ENCODE peak calls at places on chromosomes 16 and 17, in ten cellular contexts. C, F, E, T, B, L, V, D, P and S are unnamed samples.

GRCh38 chr17:48998557-48999440 is 1.6 kb downstream of the IGF2BP1 start:
- DNase-seq in T (peak), C (no peak), F (peak), L (no peak), B (no peak), E (no peak), P (no peak), V (no peak), D (no peak), S (no peak)

GRCh38 chr16:85017151-85017550 is 5.8 kb upstream of the ZDHHC7 start:
- DNase-seq in F (peak), E (no peak), P (no peak), B (no peak), D (no peak), T (no peak), L (no peak), V (peak), C (no peak), S (no peak)

GRCh38 chr17:18033442-18034099 is 5.4 kb downstream of the ATPAF2 start:
- DNase-seq in E (peak), V (peak), L (peak), D (peak), T (peak), F (peak), P (peak), C (no peak), B (peak), S (peak)

GRCh38 chr17:52524238-52524637 is 365.7 kb upstream of the CA10 start:
- DNase-seq in V (no peak), F (no peak), T (no peak), L (no peak), P (no peak), C (no peak), E (no peak), D (no peak), B (no peak), S (no peak)

GRCh38 chr17:31391496-31391949 is at the start of gene RAB11FIP4:
- DNase-seq in E (no peak), P (peak), V (peak), C (no peak), D (no peak), T (peak), F (peak), L (no peak), B (no peak), S (peak)

GRCh38 chr16:57071840-57072541 is 20.4 kb upstream of the CPNE2 start:
- DNase-seq in L (no peak), T (peak), F (peak), D (no peak), B (no peak), E (no peak), C (no peak), V (peak), P (no peak), S (no peak)

GRCh38 chr17:16478693-16479092 is 13.3 kb downstream of the LRRC75A start:
- DNase-seq in E (no peak), F (no peak), B (no peak), P (no peak), T (no peak), V (peak), C (no peak), D (no peak), L (no peak), S (no peak)

GRCh38 chr17:7060165-7060890 is 16.4 kb upstream of the SLC16A11 start:
- DNase-seq in V (peak), C (no peak), E (no peak), D (no peak), P (peak), B (no peak), F (peak), T (peak), L (no peak), S (no peak)

GRCh38 chr16:4373909-4374742 is 2.5 kb downstream of the VASN start:
- DNase-seq in D (no peak), C (peak), E (peak), B (no peak), L (peak), V (peak), F (peak), T (peak), P (peak), S (peak)

GRCh38 chr17:80969674-80970043 is 22.0 kb upstream of the CHMP6 start:
- DNase-seq in D (no peak), T (no peak), E (no peak), P (no peak), B (no peak), F (no peak), C (no peak), V (no peak), L (no peak), S (no peak)

GRCh38 chr16:22300427-22301071 is 3.3 kb downstream of the POLR3E start:
- DNase-seq in V (peak), B (no peak), E (peak), F (peak), T (peak), D (peak), L (peak), P (peak), C (no peak), S (peak)

GRCh38 chr17:9693755-9694154 is 48.4 kb downstream of the USP43 start:
- DNase-seq in F (no peak), B (no peak), L (no peak), C (no peak), V (no peak), D (no peak), E (no peak), P (no peak), T (no peak), S (no peak)

GRCh38 chr17:17669851-17670232 is 11.4 kb upstream of the RAI1 start:
- DNase-seq in T (no peak), L (no peak), F (no peak), V (peak), C (no peak), P (no peak), D (no peak), B (no peak), E (no peak), S (no peak)

GRCh38 chr16:14527411-14528044 is 102.5 kb downstream of the PARN start:
- DNase-seq in E (no peak), C (peak), L (peak), D (no peak), F (peak), T (peak), B (no peak), P (no peak), V (peak), S (no peak)

GRCh38 chr17:57142925-57143324 is 57.9 kb downstream of the AKAP1 start:
- DNase-seq in V (no peak), L (no peak), T (peak), B (no peak), C (no peak), D (no peak), F (peak), E (peak), P (no peak), S (peak)

GRCh38 chr16:65763640-65764305 is 602.7 kb upstream of the CDH5 start:
- DNase-seq in V (no peak), D (no peak), E (no peak), L (no peak), B (no peak), F (no peak), P (no peak), C (no peak), T (no peak), S (no peak)

GRCh38 chr16:69443809-69444611 is 19.6 kb downstream of the CYB5B start:
- DNase-seq in T (peak), E (no peak), B (no peak), V (no peak), F (no peak), D (peak), P (no peak), C (no peak), L (no peak), S (peak)

GRCh38 chr17:68693896-68694295 is 92.7 kb upstream of the FAM20A start:
- DNase-seq in B (no peak), L (no peak), E (no peak), P (no peak), T (no peak), V (no peak), F (no peak), D (no peak), C (no peak), S (no peak)

GRCh38 chr17:41920580-41920955 is 1.8 kb upstream of the ACLY start:
- DNase-seq in L (no peak), E (no peak), F (no peak), B (no peak), V (no peak), P (no peak), C (no peak), D (no peak), T (no peak), S (no peak)

GRCh38 chr16:22123146-22123545 is 30.8 kb downstream of the VWA3A start:
- DNase-seq in L (no peak), E (no peak), V (no peak), F (no peak), P (no peak), C (no peak), D (no peak), B (no peak), T (no peak), S (no peak)

GRCh38 chr17:55117063-55117611 is 147.6 kb upstream of the HLF start:
- DNase-seq in T (no peak), L (no peak), E (no peak), F (no peak), D (no peak), B (no peak), V (no peak), P (no peak), C (no peak), S (no peak)

GRCh38 chr17:41103896-41104295 is 1.3 kb upstream of the KRTAP4-9 start:
- DNase-seq in C (no peak), L (no peak), T (peak), V (no peak), D (no peak), B (no peak), E (no peak), P (no peak), F (peak), S (no peak)

GRCh38 chr17:44820631-44821196 is 9.4 kb downstream of the GJC1 start:
- DNase-seq in B (no peak), E (no peak), F (peak), V (peak), D (no peak), C (no peak), P (no peak), T (peak), L (peak), S (no peak)

GRCh38 chr17:38658741-38659345 is 15.9 kb downstream of the EPOP start:
- DNase-seq in P (no peak), T (no peak), C (no peak), F (no peak), E (no peak), V (peak), L (no peak), B (no peak), D (no peak), S (peak)

GRCh38 chr17:7137182-7137943 is 22.7 kb upstream of the ASGR2 start:
- DNase-seq in P (no peak), V (peak), F (no peak), D (no peak), T (no peak), E (no peak), C (no peak), B (no peak), L (no peak), S (peak)

GRCh38 chr17:58204796-58205195 is 12.3 kb downstream of the EPX start:
- DNase-seq in F (peak), B (no peak), D (no peak), P (no peak), T (no peak), C (no peak), L (no peak), E (no peak), V (no peak), S (no peak)

GRCh38 chr16:927406-927805 is 43.4 kb downstream of the LMF1 start:
- DNase-seq in V (no peak), L (no peak), B (no peak), P (no peak), F (no peak), D (no peak), T (no peak), C (no peak), E (no peak), S (no peak)

GRCh38 chr17:82836823-82837357 is 2.9 kb downstream of the ZNF750 start:
- DNase-seq in V (no peak), P (no peak), C (no peak), L (no peak), F (no peak), E (no peak), B (no peak), D (no peak), T (no peak), S (no peak)

DNA sequence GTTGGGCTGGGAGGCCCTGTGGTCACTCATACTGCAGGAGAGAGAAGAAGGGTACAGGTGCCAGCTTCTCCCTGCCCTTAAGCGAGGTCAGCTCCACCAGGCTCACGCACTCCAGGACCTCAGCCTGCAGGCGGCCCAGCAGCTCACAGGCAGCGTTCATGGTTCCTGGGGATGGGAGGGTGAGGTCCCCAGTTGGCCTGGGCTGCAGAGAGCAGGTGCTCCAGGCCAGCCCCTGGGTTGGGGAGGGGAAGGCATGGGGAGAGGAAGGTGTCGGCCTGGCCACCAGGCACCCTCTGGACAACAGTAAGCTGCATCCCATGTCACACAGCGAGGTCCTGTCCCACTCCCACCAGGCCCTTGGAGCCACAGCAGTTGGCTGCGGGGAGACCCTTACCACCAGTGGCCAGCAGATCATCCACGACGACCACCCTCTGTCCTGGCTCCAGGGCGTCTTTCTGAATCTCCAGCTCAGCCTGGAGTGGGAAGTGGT is 2.0 kb downstream of the APRT start:
- DNase-seq in P (no peak), B (no peak), C (no peak), L (no peak), D (no peak), E (no peak), T (no peak), V (peak), F (no peak), S (no peak)
- H3K27ac ChIP-seq in P (peak), B (peak), C (peak), L (no peak), D (peak), E (no peak), T (no peak), V (no peak), F (peak), S (no peak)

DNA sequence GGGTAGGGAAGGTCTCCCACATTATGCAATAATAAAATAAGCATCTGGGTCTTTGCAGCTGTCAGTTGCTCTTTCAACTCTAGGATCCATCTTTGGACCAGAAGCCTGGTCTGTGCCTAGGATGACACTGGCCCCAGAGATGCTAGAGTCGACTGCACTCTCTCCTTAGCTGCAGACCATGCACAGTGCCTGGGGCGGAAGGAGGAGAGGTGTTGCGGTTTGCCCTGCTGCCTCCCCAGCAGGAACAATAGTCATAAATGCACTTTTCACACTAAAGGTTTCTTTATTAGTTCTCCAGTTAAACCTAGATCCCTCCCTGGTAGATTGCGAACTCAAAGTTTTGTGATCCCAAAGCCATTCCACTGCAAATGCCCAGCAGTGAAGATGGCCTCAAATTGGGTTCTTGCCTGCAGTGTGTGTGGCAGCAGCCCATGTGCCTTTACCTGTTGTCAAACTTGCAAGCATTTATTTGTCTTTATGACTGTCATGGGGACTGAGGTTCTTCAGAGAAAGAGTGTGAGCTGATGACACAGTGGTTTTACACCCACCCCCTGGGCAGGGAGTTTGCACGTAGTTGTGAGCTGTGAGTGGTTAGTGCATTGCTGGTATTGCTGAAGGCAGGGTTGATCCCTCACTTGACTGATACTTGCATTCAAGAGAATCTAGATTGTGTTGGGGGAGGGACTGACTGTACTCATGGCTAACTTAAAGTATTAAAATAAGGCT is 10.3 kb downstream of the ATXN1L start:
- DNase-seq in T (no peak), E (no peak), F (no peak), P (no peak), L (no peak), C (no peak), D (no peak), V (no peak), B (no peak), S (no peak)
- H3K4me3 ChIP-seq in T (no peak), E (no peak), F (no peak), P (no peak), L (no peak), C (no peak), D (no peak), V (no peak), B (no peak), S (no peak)

GRCh38 chr16:9904526-9904925 is 277.7 kb downstream of the GRIN2A start:
- DNase-seq in V (no peak), T (no peak), D (no peak), F (no peak), P (no peak), E (no peak), L (no peak), B (no peak), C (no peak), S (no peak)
- H3K27ac ChIP-seq in V (no peak), T (no peak), D (no peak), F (no peak), P (no peak), E (no peak), L (no peak), B (no peak), C (no peak), S (no peak)

GRCh38 chr16:86542756-86543750 is 12.0 kb downstream of the MTHFSD start:
- DNase-seq in L (no peak), C (no peak), T (no peak), E (no peak), D (no peak), B (no peak), P (no peak), F (no peak), V (peak), S (no peak)
- H3K4me3 ChIP-seq in L (no peak), C (no peak), T (no peak), E (no peak), D (no peak), B (no peak), P (no peak), F (no peak), V (no peak), S (no peak)

DNA sequence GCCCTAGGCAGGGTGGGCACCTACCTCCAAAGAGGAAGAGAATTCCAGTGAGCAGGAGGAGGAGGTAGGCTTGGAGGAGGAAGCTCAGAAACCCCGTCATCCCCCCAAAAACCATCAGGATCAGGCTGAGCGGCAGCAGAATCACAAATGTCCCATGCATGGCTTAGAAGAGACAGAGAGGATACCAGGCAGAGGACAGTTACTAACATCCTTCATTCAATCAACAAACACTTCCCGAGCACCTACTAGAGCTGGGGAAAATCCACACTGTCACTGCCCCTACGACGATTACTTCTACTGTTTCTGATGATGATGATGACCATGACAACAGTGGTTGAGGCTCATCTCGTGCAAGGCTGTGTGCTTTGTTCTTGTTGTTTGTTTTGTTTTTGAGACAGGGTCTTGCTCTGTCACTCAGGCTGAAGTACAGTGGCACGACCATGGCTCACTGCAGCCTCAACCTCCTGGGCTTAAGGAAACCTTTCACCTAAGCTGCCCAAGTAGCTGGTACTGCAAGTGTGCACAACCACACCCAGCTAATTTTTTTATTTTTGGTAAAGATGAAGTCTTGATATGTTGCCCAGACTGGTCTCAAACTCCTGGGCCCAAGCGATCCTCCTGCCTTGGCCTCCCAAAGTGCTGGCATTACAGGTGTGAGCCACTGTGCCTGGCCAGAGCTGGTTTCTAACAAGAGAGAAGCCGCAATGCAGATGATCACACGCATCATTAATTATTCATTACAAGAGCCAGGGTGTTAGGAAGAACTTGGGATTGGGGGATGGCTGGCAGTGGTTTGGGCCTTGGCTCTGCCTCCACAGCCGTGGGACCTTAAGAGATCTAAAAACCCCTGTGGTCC is 18.0 kb downstream of the TMEM114 start:
- DNase-seq in D (no peak), E (no peak), V (no peak), F (no peak), L (no peak), P (no peak), C (no peak), T (no peak), B (no peak), S (no peak)
- H3K27ac ChIP-seq in D (no peak), E (no peak), V (no peak), F (no peak), L (no peak), P (no peak), C (peak), T (no peak), B (no peak), S (no peak)

DNA sequence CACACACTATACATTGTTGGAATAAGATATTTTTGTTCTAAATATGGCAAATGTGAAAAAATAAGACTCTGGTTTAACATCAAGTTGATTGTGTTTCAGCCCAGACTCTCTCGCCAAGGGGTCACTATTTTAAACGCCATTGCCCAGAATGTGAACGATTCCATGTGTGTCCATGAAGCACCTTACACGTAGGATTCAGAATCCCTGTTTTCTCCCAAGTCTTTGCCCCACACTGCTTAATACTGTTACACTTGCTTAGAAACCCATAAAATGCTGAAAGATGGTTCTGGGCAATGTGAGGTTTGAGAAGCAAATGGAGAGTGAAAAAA is 7.7 kb downstream of the HS3ST3B1 start:
- DNase-seq in B (no peak), V (peak), E (no peak), T (peak), L (no peak), D (no peak), P (no peak), C (no peak), F (no peak), S (no peak)
- H3K4me3 ChIP-seq in B (peak), V (peak), E (peak), T (peak), L (peak), D (peak), P (peak), C (no peak), F (no peak), S (peak)

DNA sequence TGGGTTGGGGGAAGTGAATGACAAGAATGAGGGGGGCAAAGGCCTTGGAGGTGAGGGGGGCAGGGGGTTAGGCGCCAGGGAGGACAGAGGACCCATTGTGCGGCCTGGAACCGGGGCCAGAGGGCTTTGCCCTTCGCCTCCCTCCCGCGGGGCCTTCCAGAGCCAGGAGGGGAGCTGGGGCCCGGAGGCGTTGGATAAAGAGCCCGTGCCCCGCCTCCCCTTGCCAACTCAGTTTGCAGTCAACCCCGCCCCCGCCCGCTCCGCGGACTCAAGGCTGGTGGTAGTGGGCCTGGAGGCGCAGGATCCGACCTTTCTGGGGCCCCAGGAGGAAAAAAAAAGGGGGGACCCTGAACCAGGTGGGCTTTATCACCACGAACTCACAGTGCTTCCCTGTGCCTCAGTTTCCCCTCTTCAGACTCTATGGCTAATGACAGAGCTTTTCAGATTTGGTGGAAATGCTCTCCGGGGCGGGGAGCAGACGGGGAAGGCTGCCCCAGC is 2.1 kb upstream of the SPHK1 start:
- DNase-seq in D (no peak), P (no peak), B (no peak), E (no peak), C (peak), L (no peak), V (peak), F (peak), T (no peak), S (no peak)
- H3K27ac ChIP-seq in D (no peak), P (peak), B (no peak), E (peak), C (peak), L (peak), V (peak), F (peak), T (peak), S (peak)